ENCODE peak calls at places on chromosomes 4 and X, in five cellular contexts. J, V, G, C and H are unnamed samples.

GRCh38 chr4:38768968-38769394 is 13.8 kb downstream of the TLR10 start:
- DNase-seq in J (no peak), V (no peak), G (no peak), C (no peak), H (no peak)

GRCh38 chrX:42531431-42531830 is 246.5 kb downstream of the PPP1R2C start:
- DNase-seq in J (no peak), V (no peak), G (no peak), C (no peak), H (no peak)

GRCh38 chrX:131025336-131025735 is 32.8 kb upstream of the ARHGAP36 start:
- DNase-seq in J (no peak), V (no peak), G (no peak), C (no peak), H (no peak)

GRCh38 chrX:129876734-129877395 is 29.1 kb upstream of the UTP14A start:
- DNase-seq in J (no peak), V (no peak), G (no peak), C (no peak), H (no peak)

GRCh38 chrX:133783273-133783672 is 202.1 kb downstream of the GPC3 start:
- DNase-seq in J (no peak), V (no peak), G (no peak), C (no peak), H (no peak)

GRCh38 chr4:140567722-140568121 is 1.0 kb downstream of the UCP1 start:
- DNase-seq in J (no peak), V (no peak), G (no peak), C (no peak), H (no peak)

GRCh38 chr4:5750052-5750950 is 39.3 kb downstream of the EVC start:
- DNase-seq in J (peak; percentile 2), V (no peak), G (no peak), C (no peak), H (no peak)

GRCh38 chrX:39125834-39126233 is 324.6 kb downstream of the MID1IP1 start:
- DNase-seq in J (no peak), V (no peak), G (no peak), C (no peak), H (no peak)

GRCh38 chrX:135170877-135171519 is at the start of gene CT55:
- DNase-seq in J (no peak), V (no peak), G (no peak), C (no peak), H (no peak)

GRCh38 chrX:25206761-25207160 is 191.0 kb upstream of the ARX start:
- DNase-seq in J (no peak), V (no peak), G (no peak), C (no peak), H (no peak)

GRCh38 chr4:75512336-75513211 is 1.6 kb downstream of the RCHY1 start:
- DNase-seq in J (no peak), V (no peak), G (no peak), C (no peak), H (no peak)

GRCh38 chrX:12954981-12955380 is 19.9 kb upstream of the TMSB4X start:
- DNase-seq in J (no peak), V (no peak), G (no peak), C (no peak), H (no peak)

GRCh38 chrX:12954376-12954775 is 20.5 kb upstream of the TMSB4X start:
- DNase-seq in J (no peak), V (no peak), G (no peak), C (no peak), H (no peak)

GRCh38 chrX:12958059-12958458 is 16.9 kb upstream of the TMSB4X start:
- DNase-seq in J (no peak), V (no peak), G (no peak), C (no peak), H (no peak)

GRCh38 chrX:12956704-12957541 is 18.0 kb upstream of the TMSB4X start:
- DNase-seq in J (no peak), V (no peak), G (no peak), C (peak; percentile 50), H (no peak)

DNA sequence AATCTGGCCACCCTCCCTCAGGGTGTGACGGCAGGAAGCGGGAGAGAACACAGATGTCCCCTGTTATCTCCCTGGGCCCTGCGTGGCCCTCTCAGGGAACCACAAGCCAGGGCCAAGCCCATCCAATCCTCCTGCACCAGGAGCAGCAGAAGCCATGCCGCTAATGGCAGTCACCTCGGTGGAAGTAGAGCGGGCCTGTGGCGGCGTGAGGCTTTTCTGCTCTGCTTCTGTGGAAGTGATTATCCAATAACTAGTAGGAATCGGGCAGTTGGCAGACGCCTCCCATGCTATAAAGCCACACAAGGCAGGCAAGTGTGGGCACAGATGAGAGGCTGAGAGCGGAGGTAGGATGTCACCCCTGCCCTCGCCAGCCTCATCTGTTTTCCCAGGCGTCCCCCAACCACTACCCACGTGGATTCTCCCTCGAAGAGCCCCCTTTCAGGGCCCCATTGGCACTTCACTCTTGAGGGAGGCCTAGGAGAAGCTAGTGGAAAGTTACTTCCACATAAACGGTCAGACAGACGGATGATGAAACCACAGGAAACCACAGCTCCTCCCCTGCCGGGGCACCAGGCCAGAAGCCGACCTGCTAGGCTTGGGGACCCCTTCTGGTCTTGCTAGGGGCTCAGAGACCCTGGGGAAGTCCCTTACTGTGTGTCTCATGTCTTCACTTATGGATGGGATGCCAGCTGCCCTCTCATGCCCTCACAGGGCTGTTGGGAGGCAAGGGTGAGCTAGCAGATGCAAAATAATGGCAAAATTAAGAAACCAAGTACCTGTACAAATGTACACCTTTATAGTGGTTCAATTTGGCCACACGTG is 18.8 kb upstream of the TMSB4X start:
- DNase-seq in J (peak; percentile 82), V (no peak), G (peak; percentile 49), C (peak; percentile 68), H (peak; percentile 59)
- H3K4me3 ChIP-seq in J (peak overlapping the region; percentile 30), V (peak overlapping the region; percentile 34), G (no peak overlapping the region), C (no peak overlapping the region), H (no peak overlapping the region)

GRCh38 chr4:8473920-8474590 is 33.5 kb downstream of the TRMT44 start:
- DNase-seq in J (no peak), V (no peak), G (no peak), C (no peak), H (no peak)
- H3K4me1 ChIP-seq in J (peaks cover 13% of the 10 kb centered on the region), V (no peaks in the 10 kb centered on the region), G (no peaks in the 10 kb centered on the region), C (no peaks in the 10 kb centered on the region), H (no peaks in the 10 kb centered on the region)

GRCh38 chr4:116588783-116589182 is 496.6 kb downstream of the TRAM1L1 start:
- DNase-seq in J (no peak), V (no peak), G (no peak), C (no peak), H (no peak)
- H3K4me3 ChIP-seq in J (no peak overlapping the region), V (no peak overlapping the region), G (no peak overlapping the region), C (no peak overlapping the region), H (no peak overlapping the region)

GRCh38 chr4:158850371-158850770 is 81.5 kb downstream of the FNIP2 start:
- DNase-seq in J (no peak), V (no peak), G (no peak), C (no peak), H (no peak)

GRCh38 chr4:158847535-158847934 is 78.7 kb downstream of the FNIP2 start:
- DNase-seq in J (no peak), V (no peak), G (no peak), C (no peak), H (no peak)

GRCh38 chr4:158854236-158854635 is 85.4 kb downstream of the FNIP2 start:
- DNase-seq in J (no peak), V (no peak), G (no peak), C (no peak), H (no peak)

GRCh38 chr4:158849681-158850080 is 80.9 kb downstream of the FNIP2 start:
- DNase-seq in J (no peak), V (no peak), G (no peak), C (no peak), H (no peak)

GRCh38 chr4:158850800-158851644 is 82.2 kb downstream of the FNIP2 start:
- DNase-seq in J (no peak), V (no peak), G (no peak), C (no peak), H (no peak)
- H3K4me1 ChIP-seq in J (peaks cover 4% of the 10 kb centered on the region), V (no peaks in the 10 kb centered on the region), G (peaks cover 6% of the 10 kb centered on the region), C (no peaks in the 10 kb centered on the region), H (no peaks in the 10 kb centered on the region)

GRCh38 chr4:23890369-23891063 is 669 bp upstream of the PPARGC1A start:
- DNase-seq in J (no peak), V (no peak), G (no peak), C (no peak), H (no peak)
- H3K4me3 ChIP-seq in J (peak overlapping the region; percentile 55), V (no peak overlapping the region), G (peak overlapping the region; percentile 76), C (peak overlapping the region; percentile 49), H (peak overlapping the region; percentile 57)

DNA sequence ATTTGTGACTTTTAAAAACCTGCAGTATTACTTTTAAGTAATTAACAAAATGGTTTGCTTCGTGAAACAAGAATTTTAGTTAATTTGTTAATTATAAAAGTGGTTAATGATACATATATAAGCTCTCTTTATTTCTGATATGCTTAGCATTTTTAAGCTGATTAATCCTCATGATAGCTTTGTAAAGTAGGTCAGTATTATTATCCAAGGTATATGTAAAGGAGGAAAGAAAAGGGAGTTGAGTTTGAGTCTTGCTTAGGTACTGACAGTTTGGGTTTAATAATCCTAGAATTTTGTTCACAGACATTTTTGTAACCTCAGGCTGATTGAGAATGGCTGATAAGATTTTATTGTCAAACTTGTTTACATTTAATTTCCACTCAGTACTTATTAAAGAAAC is 21.8 kb downstream of the HERC3 start:
- DNase-seq in J (no peak), V (no peak), G (no peak), C (no peak), H (no peak)
- H3K4me1 ChIP-seq in J (peaks cover 37% of the 10 kb centered on the region), V (peaks cover 52% of the 10 kb centered on the region), G (peaks cover 86% of the 10 kb centered on the region), C (peaks cover 8% of the 10 kb centered on the region), H (no peaks in the 10 kb centered on the region)

DNA sequence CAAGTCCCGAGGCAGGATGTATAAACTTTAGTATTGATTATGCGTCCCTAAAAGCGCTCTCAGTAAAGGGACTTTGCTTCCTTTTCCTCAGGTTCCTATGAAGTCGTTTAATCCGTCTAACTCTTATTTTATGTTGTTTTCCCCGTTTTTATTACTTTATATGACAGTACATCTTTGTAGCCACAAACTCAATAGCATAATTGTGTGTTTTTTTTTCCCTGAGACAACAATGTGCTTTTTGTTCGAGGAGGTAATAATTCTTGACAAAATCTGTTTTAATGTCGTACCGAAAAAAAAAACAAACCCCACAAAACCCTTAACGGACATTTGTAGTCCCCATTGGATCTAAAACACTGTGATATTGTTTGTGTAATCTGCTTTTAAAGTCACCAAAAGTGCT is 17.9 kb upstream of the PPP2R3B start:
- DNase-seq in J (no peak), V (no peak), G (no peak), C (no peak), H (no peak)
- H3K4me3 ChIP-seq in J (no peak overlapping the region), V (no peak overlapping the region), G (no peak overlapping the region), C (no peak overlapping the region), H (no peak overlapping the region)

GRCh38 chr4:79679859-79680258 is 271.8 kb upstream of the GK2 start:
- DNase-seq in J (no peak), V (no peak), G (no peak), C (no peak), H (no peak)
- H3K4me1 ChIP-seq in J (no peaks in the 10 kb centered on the region), V (no peaks in the 10 kb centered on the region), G (no peaks in the 10 kb centered on the region), C (no peaks in the 10 kb centered on the region), H (no peaks in the 10 kb centered on the region)

GRCh38 chrX:23513121-23513520 is 154.2 kb upstream of the PRDX4 start:
- DNase-seq in J (no peak), V (no peak), G (no peak), C (no peak), H (no peak)
- H3K4me3 ChIP-seq in J (no peak overlapping the region), V (no peak overlapping the region), G (no peak overlapping the region), C (no peak overlapping the region), H (no peak overlapping the region)